ENCODE peak calls at places on chromosome 13, in six cellular contexts. V is left ventricle myocardium inferior; E is psoas muscle; W is stimulated activated CD4-positive, alpha-beta T cell treated with anti-CD3 and anti-CD28 coated beads, Interleukin-4, amount 100 ng/mL, for 1 hour; G is NCI-H1092 treated with DMSO at 0.1 percent for 48 hours; X is CD8-positive, alpha-beta T cell. J is an unnamed sample.

GRCh38 chr13:21674271-21675009 is 3.6 kb downstream of the FGF9 start:
- DNase-seq in E (peak), X (no peak), W (peak), G (peak), V (peak), J (peak)

GRCh38 chr13:26989261-26990007 is 182.2 kb downstream of the USP12 start:
- DNase-seq in V (no peak), E (no peak), X (no peak), G (no peak), W (no peak), J (no peak)

GRCh38 chr13:24148414-24149305 is 11.9 kb upstream of the SPATA13 start:
- DNase-seq in W (no peak), E (no peak), X (no peak), G (no peak), V (no peak), J (peak)

GRCh38 chr13:63628310-63628709 is 2212.7 kb upstream of the PCDH20 start:
- DNase-seq in V (no peak), X (no peak), E (no peak), W (no peak), G (no peak), J (no peak)

GRCh38 chr13:30880151-30880551 is 25.9 kb upstream of the MEDAG start:
- DNase-seq in G (no peak), X (no peak), E (no peak), W (no peak), V (no peak), J (no peak)

GRCh38 chr13:100532836-100533435 is 55.7 kb downstream of the GGACT start:
- DNase-seq in G (no peak), E (no peak), V (no peak), X (no peak), W (no peak), J (no peak)

GRCh38 chr13:45296259-45296658 is 44.7 kb downstream of the TPT1 start:
- DNase-seq in G (no peak), E (no peak), V (no peak), X (no peak), W (no peak), J (no peak)

GRCh38 chr13:67369895-67370660 is 139.9 kb upstream of the PCDH9 start:
- DNase-seq in W (no peak), V (no peak), E (no peak), X (no peak), G (no peak), J (no peak)

GRCh38 chr13:51643114-51643881 is 59.0 kb downstream of the WDFY2 start:
- DNase-seq in G (no peak), E (no peak), V (no peak), X (no peak), W (no peak), J (no peak)

GRCh38 chr13:64347662-64348061 is 2882.5 kb downstream of the PCDH9 start:
- DNase-seq in G (no peak), W (no peak), X (no peak), V (no peak), E (no peak), J (no peak)

GRCh38 chr13:71587778-71588177 is 279.2 kb downstream of the DACH1 start:
- DNase-seq in E (no peak), V (no peak), W (no peak), G (peak), X (no peak), J (no peak)

GRCh38 chr13:40317980-40318327 is 348.5 kb downstream of the FOXO1 start:
- DNase-seq in E (no peak), G (no peak), V (no peak), W (no peak), X (no peak), J (no peak)

GRCh38 chr13:113820813-113821651 is 42.8 kb downstream of the GAS6 start:
- DNase-seq in E (peak), X (no peak), W (no peak), V (peak), G (peak), J (no peak)

GRCh38 chr13:87925006-87925405 is 253.8 kb downstream of the SLITRK5 start:
- DNase-seq in E (no peak), G (no peak), W (no peak), X (no peak), V (no peak), J (no peak)

GRCh38 chr13:88257706-88258105 is 586.5 kb downstream of the SLITRK5 start:
- DNase-seq in V (no peak), W (no peak), E (no peak), G (no peak), X (no peak), J (no peak)

GRCh38 chr13:73603646-73604045 is 530.6 kb downstream of the KLF12 start:
- DNase-seq in V (no peak), E (no peak), G (no peak), W (no peak), X (no peak), J (no peak)

GRCh38 chr13:107811233-107811632 is 404.1 kb downstream of the LIG4 start:
- DNase-seq in X (no peak), E (no peak), G (no peak), V (no peak), W (no peak), J (no peak)

GRCh38 chr13:76349700-76350099 is 536.5 kb downstream of the KCTD12 start:
- DNase-seq in G (no peak), X (no peak), E (no peak), W (no peak), V (no peak), J (no peak)

GRCh38 chr13:41547253-41548000 is 90.1 kb downstream of the RGCC start:
- DNase-seq in X (no peak), V (peak), E (peak), W (no peak), G (no peak), J (no peak)

GRCh38 chr13:43664700-43665191 is 122.0 kb downstream of the ENOX1 start:
- DNase-seq in W (no peak), X (no peak), G (no peak), E (no peak), V (peak), J (no peak)

J was measured in endothelial cell.